ENCODE peak calls at places on chromosomes 1 and 21, in nine cellular contexts. One of them, this sample, is unnamed.

GRCh38 chr1:230210979-230211336 is 143.9 kb downstream of the GALNT2 start:
- DNase-seq in breast epithelium: no peak
- DNase-seq in left ventricle myocardium inferior: peak
- DNase-seq in CD8-positive, alpha-beta T cell: no peak
- DNase-seq in MM.1S: no peak
- DNase-seq in A549: no peak
- DNase-seq in gastrocnemius medialis: no peak
- DNase-seq in thoracic aorta: no peak
- DNase-seq in right atrium auricular region: no peak
- DNase-seq in this sample: peak

GRCh38 chr1:169460193-169460833 is 25.4 kb downstream of the SLC19A2 start:
- DNase-seq in breast epithelium: no peak
- DNase-seq in left ventricle myocardium inferior: no peak
- DNase-seq in CD8-positive, alpha-beta T cell: no peak
- DNase-seq in MM.1S: no peak
- DNase-seq in A549: no peak
- DNase-seq in gastrocnemius medialis: peak
- DNase-seq in thoracic aorta: no peak
- DNase-seq in right atrium auricular region: no peak
- DNase-seq in this sample: no peak

GRCh38 chr1:155181371-155182051 is 7.9 kb downstream of the TRIM46 start:
- DNase-seq in breast epithelium: no peak
- DNase-seq in left ventricle myocardium inferior: no peak
- DNase-seq in CD8-positive, alpha-beta T cell: no peak
- DNase-seq in MM.1S: no peak
- DNase-seq in A549: no peak
- DNase-seq in gastrocnemius medialis: no peak
- DNase-seq in thoracic aorta: no peak
- DNase-seq in right atrium auricular region: no peak
- DNase-seq in this sample: no peak

GRCh38 chr1:227913446-227913968 is 34.2 kb downstream of the WNT9A start:
- DNase-seq in breast epithelium: no peak
- DNase-seq in left ventricle myocardium inferior: no peak
- DNase-seq in CD8-positive, alpha-beta T cell: no peak
- DNase-seq in MM.1S: no peak
- DNase-seq in A549: no peak
- DNase-seq in gastrocnemius medialis: no peak
- DNase-seq in thoracic aorta: no peak
- DNase-seq in right atrium auricular region: no peak
- DNase-seq in this sample: no peak

GRCh38 chr1:17355898-17356297 is 16.1 kb upstream of the PADI6 start:
- DNase-seq in breast epithelium: no peak
- DNase-seq in left ventricle myocardium inferior: no peak
- DNase-seq in CD8-positive, alpha-beta T cell: no peak
- DNase-seq in MM.1S: no peak
- DNase-seq in A549: no peak
- DNase-seq in gastrocnemius medialis: no peak
- DNase-seq in thoracic aorta: no peak
- DNase-seq in right atrium auricular region: no peak
- DNase-seq in this sample: no peak

GRCh38 chr1:55310517-55310927 is 95.4 kb upstream of the USP24 start:
- DNase-seq in breast epithelium: no peak
- DNase-seq in left ventricle myocardium inferior: no peak
- DNase-seq in CD8-positive, alpha-beta T cell: no peak
- DNase-seq in MM.1S: no peak
- DNase-seq in A549: peak
- DNase-seq in gastrocnemius medialis: no peak
- DNase-seq in thoracic aorta: peak
- DNase-seq in right atrium auricular region: no peak
- DNase-seq in this sample: no peak

GRCh38 chr1:1954831-1955441 is 35.9 kb upstream of the TMEM52 start:
- DNase-seq in breast epithelium: no peak
- DNase-seq in left ventricle myocardium inferior: no peak
- DNase-seq in CD8-positive, alpha-beta T cell: no peak
- DNase-seq in MM.1S: no peak
- DNase-seq in A549: no peak
- DNase-seq in gastrocnemius medialis: no peak
- DNase-seq in thoracic aorta: no peak
- DNase-seq in right atrium auricular region: no peak
- DNase-seq in this sample: no peak

GRCh38 chr1:19309123-19309813 is 2.7 kb downstream of the AKR7A2 start:
- DNase-seq in breast epithelium: no peak
- DNase-seq in left ventricle myocardium inferior: no peak
- DNase-seq in CD8-positive, alpha-beta T cell: no peak
- DNase-seq in MM.1S: no peak
- DNase-seq in A549: no peak
- DNase-seq in gastrocnemius medialis: no peak
- DNase-seq in thoracic aorta: no peak
- DNase-seq in right atrium auricular region: no peak
- DNase-seq in this sample: no peak

GRCh38 chr1:17572264-17572985 is 32.9 kb downstream of the ARHGEF10L start:
- DNase-seq in breast epithelium: no peak
- DNase-seq in left ventricle myocardium inferior: no peak
- DNase-seq in CD8-positive, alpha-beta T cell: no peak
- DNase-seq in MM.1S: no peak
- DNase-seq in A549: no peak
- DNase-seq in gastrocnemius medialis: no peak
- DNase-seq in thoracic aorta: no peak
- DNase-seq in right atrium auricular region: no peak
- DNase-seq in this sample: no peak

GRCh38 chr1:1337793-1338147 is 6.7 kb downstream of the TAS1R3 start:
- DNase-seq in breast epithelium: no peak
- DNase-seq in left ventricle myocardium inferior: no peak
- DNase-seq in CD8-positive, alpha-beta T cell: no peak
- DNase-seq in MM.1S: no peak
- DNase-seq in A549: no peak
- DNase-seq in gastrocnemius medialis: no peak
- DNase-seq in thoracic aorta: no peak
- DNase-seq in right atrium auricular region: no peak
- DNase-seq in this sample: no peak

GRCh38 chr1:163202833-163203451 is at the start of gene RGS5:
- DNase-seq in breast epithelium: no peak
- DNase-seq in left ventricle myocardium inferior: no peak
- DNase-seq in CD8-positive, alpha-beta T cell: no peak
- DNase-seq in MM.1S: no peak
- DNase-seq in A549: no peak
- DNase-seq in gastrocnemius medialis: no peak
- DNase-seq in thoracic aorta: no peak
- DNase-seq in right atrium auricular region: no peak
- DNase-seq in this sample: peak
- H3K4me3 ChIP-seq in breast epithelium: no peak
- H3K4me3 ChIP-seq in left ventricle myocardium inferior: peak
- H3K4me3 ChIP-seq in CD8-positive, alpha-beta T cell: no peak
- H3K4me3 ChIP-seq in MM.1S: no peak
- H3K4me3 ChIP-seq in A549: no peak
- H3K4me3 ChIP-seq in gastrocnemius medialis: no peak
- H3K4me3 ChIP-seq in thoracic aorta: peak
- H3K4me3 ChIP-seq in right atrium auricular region: peak
- H3K4me3 ChIP-seq in this sample: peak

GRCh38 chr21:29718081-29718815 is 221.5 kb downstream of the GRIK1 start:
- DNase-seq in breast epithelium: no peak
- DNase-seq in left ventricle myocardium inferior: no peak
- DNase-seq in CD8-positive, alpha-beta T cell: no peak
- DNase-seq in MM.1S: no peak
- DNase-seq in A549: no peak
- DNase-seq in gastrocnemius medialis: no peak
- DNase-seq in thoracic aorta: no peak
- DNase-seq in right atrium auricular region: no peak
- DNase-seq in this sample: no peak

GRCh38 chr21:29717659-29718058 is 222.1 kb downstream of the GRIK1 start:
- DNase-seq in breast epithelium: no peak
- DNase-seq in left ventricle myocardium inferior: no peak
- DNase-seq in CD8-positive, alpha-beta T cell: no peak
- DNase-seq in MM.1S: no peak
- DNase-seq in A549: no peak
- DNase-seq in gastrocnemius medialis: no peak
- DNase-seq in thoracic aorta: no peak
- DNase-seq in right atrium auricular region: no peak
- DNase-seq in this sample: no peak

GRCh38 chr21:29721964-29722363 is 217.8 kb downstream of the GRIK1 start:
- DNase-seq in breast epithelium: no peak
- DNase-seq in left ventricle myocardium inferior: no peak
- DNase-seq in CD8-positive, alpha-beta T cell: no peak
- DNase-seq in MM.1S: no peak
- DNase-seq in A549: no peak
- DNase-seq in gastrocnemius medialis: no peak
- DNase-seq in thoracic aorta: no peak
- DNase-seq in right atrium auricular region: no peak
- DNase-seq in this sample: no peak

GRCh38 chr21:29719561-29719960 is 220.2 kb downstream of the GRIK1 start:
- DNase-seq in breast epithelium: no peak
- DNase-seq in left ventricle myocardium inferior: no peak
- DNase-seq in CD8-positive, alpha-beta T cell: no peak
- DNase-seq in MM.1S: no peak
- DNase-seq in A549: no peak
- DNase-seq in gastrocnemius medialis: no peak
- DNase-seq in thoracic aorta: no peak
- DNase-seq in right atrium auricular region: no peak
- DNase-seq in this sample: no peak

GRCh38 chr21:29721242-29721641 is 218.6 kb downstream of the GRIK1 start:
- DNase-seq in breast epithelium: no peak
- DNase-seq in left ventricle myocardium inferior: no peak
- DNase-seq in CD8-positive, alpha-beta T cell: no peak
- DNase-seq in MM.1S: no peak
- DNase-seq in A549: no peak
- DNase-seq in gastrocnemius medialis: no peak
- DNase-seq in thoracic aorta: no peak
- DNase-seq in right atrium auricular region: no peak
- DNase-seq in this sample: no peak
- H3K27ac ChIP-seq in breast epithelium: no peak
- H3K27ac ChIP-seq in left ventricle myocardium inferior: no peak
- H3K27ac ChIP-seq in CD8-positive, alpha-beta T cell: no peak
- H3K27ac ChIP-seq in MM.1S: no peak
- H3K27ac ChIP-seq in A549: no peak
- H3K27ac ChIP-seq in gastrocnemius medialis: no peak
- H3K27ac ChIP-seq in thoracic aorta: no peak
- H3K27ac ChIP-seq in right atrium auricular region: no peak
- H3K27ac ChIP-seq in this sample: no peak

GRCh38 chr21:46265736-46266525 is 19.5 kb downstream of the MCM3AP start:
- DNase-seq in breast epithelium: no peak
- DNase-seq in left ventricle myocardium inferior: no peak
- DNase-seq in CD8-positive, alpha-beta T cell: no peak
- DNase-seq in MM.1S: no peak
- DNase-seq in A549: no peak
- DNase-seq in gastrocnemius medialis: no peak
- DNase-seq in thoracic aorta: no peak
- DNase-seq in right atrium auricular region: no peak
- DNase-seq in this sample: no peak
- H3K4me3 ChIP-seq in breast epithelium: no peak
- H3K4me3 ChIP-seq in left ventricle myocardium inferior: no peak
- H3K4me3 ChIP-seq in CD8-positive, alpha-beta T cell: no peak
- H3K4me3 ChIP-seq in MM.1S: no peak
- H3K4me3 ChIP-seq in A549: no peak
- H3K4me3 ChIP-seq in gastrocnemius medialis: no peak
- H3K4me3 ChIP-seq in thoracic aorta: no peak
- H3K4me3 ChIP-seq in right atrium auricular region: no peak
- H3K4me3 ChIP-seq in this sample: no peak

GRCh38 chr1:15963363-15963967 is 12.4 kb downstream of the ZBTB17 start:
- DNase-seq in breast epithelium: no peak
- DNase-seq in left ventricle myocardium inferior: no peak
- DNase-seq in CD8-positive, alpha-beta T cell: no peak
- DNase-seq in MM.1S: no peak
- DNase-seq in A549: no peak
- DNase-seq in gastrocnemius medialis: no peak
- DNase-seq in thoracic aorta: no peak
- DNase-seq in right atrium auricular region: no peak
- DNase-seq in this sample: no peak

GRCh38 chr1:15966956-15967344 is 9.0 kb downstream of the ZBTB17 start:
- DNase-seq in breast epithelium: peak
- DNase-seq in left ventricle myocardium inferior: no peak
- DNase-seq in CD8-positive, alpha-beta T cell: no peak
- DNase-seq in MM.1S: no peak
- DNase-seq in A549: no peak
- DNase-seq in gastrocnemius medialis: no peak
- DNase-seq in thoracic aorta: no peak
- DNase-seq in right atrium auricular region: no peak
- DNase-seq in this sample: no peak

GRCh38 chr1:15963968-15964648 is 11.8 kb downstream of the ZBTB17 start:
- DNase-seq in breast epithelium: no peak
- DNase-seq in left ventricle myocardium inferior: no peak
- DNase-seq in CD8-positive, alpha-beta T cell: no peak
- DNase-seq in MM.1S: no peak
- DNase-seq in A549: no peak
- DNase-seq in gastrocnemius medialis: no peak
- DNase-seq in thoracic aorta: no peak
- DNase-seq in right atrium auricular region: no peak
- DNase-seq in this sample: no peak

GRCh38 chr1:15966081-15966955 is 9.6 kb downstream of the ZBTB17 start:
- DNase-seq in breast epithelium: peak
- DNase-seq in left ventricle myocardium inferior: no peak
- DNase-seq in CD8-positive, alpha-beta T cell: no peak
- DNase-seq in MM.1S: no peak
- DNase-seq in A549: no peak
- DNase-seq in gastrocnemius medialis: no peak
- DNase-seq in thoracic aorta: no peak
- DNase-seq in right atrium auricular region: no peak
- DNase-seq in this sample: peak

GRCh38 chr1:15965228-15965767 is 10.6 kb downstream of the ZBTB17 start:
- DNase-seq in breast epithelium: no peak
- DNase-seq in left ventricle myocardium inferior: no peak
- DNase-seq in CD8-positive, alpha-beta T cell: no peak
- DNase-seq in MM.1S: no peak
- DNase-seq in A549: no peak
- DNase-seq in gastrocnemius medialis: no peak
- DNase-seq in thoracic aorta: no peak
- DNase-seq in right atrium auricular region: no peak
- DNase-seq in this sample: no peak
- H3K27ac ChIP-seq in breast epithelium: no peak
- H3K27ac ChIP-seq in left ventricle myocardium inferior: peak
- H3K27ac ChIP-seq in CD8-positive, alpha-beta T cell: no peak
- H3K27ac ChIP-seq in MM.1S: no peak
- H3K27ac ChIP-seq in A549: no peak
- H3K27ac ChIP-seq in gastrocnemius medialis: peak
- H3K27ac ChIP-seq in thoracic aorta: peak
- H3K27ac ChIP-seq in right atrium auricular region: no peak
- H3K27ac ChIP-seq in this sample: peak

GRCh38 chr1:203076031-203076511 is 9.7 kb downstream of the MYOG start:
- DNase-seq in breast epithelium: no peak
- DNase-seq in left ventricle myocardium inferior: no peak
- DNase-seq in CD8-positive, alpha-beta T cell: no peak
- DNase-seq in MM.1S: no peak
- DNase-seq in A549: no peak
- DNase-seq in gastrocnemius medialis: no peak
- DNase-seq in thoracic aorta: no peak
- DNase-seq in right atrium auricular region: no peak
- DNase-seq in this sample: peak
- H3K4me3 ChIP-seq in breast epithelium: peak
- H3K4me3 ChIP-seq in left ventricle myocardium inferior: peak
- H3K4me3 ChIP-seq in CD8-positive, alpha-beta T cell: no peak
- H3K4me3 ChIP-seq in MM.1S: no peak
- H3K4me3 ChIP-seq in A549: no peak
- H3K4me3 ChIP-seq in gastrocnemius medialis: peak
- H3K4me3 ChIP-seq in thoracic aorta: peak
- H3K4me3 ChIP-seq in right atrium auricular region: peak
- H3K4me3 ChIP-seq in this sample: peak

This sample was measured in tibial artery.